ENCODE peak calls at places on chromosomes 3 and 15, in six cellular contexts. H is CD8-positive, alpha-beta T cell; N is GM12878; L is mammary epithelial cell; J is GM12865; G is bronchial epithelial cell. V is an unnamed sample.

GRCh38 chr15:36501063-36501678 is 78.3 kb upstream of the CDIN1 start:
- DNase-seq in H (no peak), N (peak), L (peak), J (peak), G (peak), V (peak)

GRCh38 chr3:181567446-181568075 is 144.2 kb upstream of the SOX2 start:
- DNase-seq in H (no peak), N (no peak), L (peak), J (no peak), G (peak), V (no peak)

GRCh38 chr3:128518587-128519490 is 25.8 kb upstream of the GATA2 start:
- DNase-seq in H (no peak), N (no peak), L (no peak), J (no peak), G (no peak), V (no peak)

GRCh38 chr15:33737687-33738606 is 230.3 kb upstream of the CHRM5 start:
- DNase-seq in H (peak), N (no peak), L (peak), J (peak), G (peak), V (no peak)

GRCh38 chr15:39624806-39625205 is 43.9 kb downstream of the THBS1 start:
- DNase-seq in H (peak), N (peak), L (peak), J (peak), G (peak), V (no peak)

GRCh38 chr3:71341721-71342120 is 241.8 kb downstream of the FOXP1 start:
- DNase-seq in H (no peak), N (no peak), L (peak), J (no peak), G (peak), V (no peak)

GRCh38 chr15:83053151-83053550 is 13.9 kb downstream of the BTBD1 start:
- DNase-seq in H (no peak), N (no peak), L (peak), J (no peak), G (peak), V (no peak)

GRCh38 chr3:54853573-54854404 is 74.1 kb downstream of the LRTM1 start:
- DNase-seq in H (peak), N (no peak), L (no peak), J (peak), G (peak), V (peak)

GRCh38 chr3:122993573-122993972 is 34.0 kb downstream of the SEMA5B start:
- DNase-seq in H (no peak), N (no peak), L (no peak), J (no peak), G (no peak), V (no peak)

GRCh38 chr3:79729096-79729495 is 38.7 kb downstream of the ROBO1 start:
- DNase-seq in H (no peak), N (no peak), L (no peak), J (no peak), G (no peak), V (no peak)

GRCh38 chr3:146554168-146554760 is 9.9 kb upstream of the PLSCR1 start:
- DNase-seq in H (no peak), N (no peak), L (no peak), J (peak), G (no peak), V (no peak)

GRCh38 chr3:136792931-136793330 is 26.0 kb upstream of the SLC35G2 start:
- DNase-seq in H (no peak), N (no peak), L (no peak), J (no peak), G (no peak), V (no peak)

GRCh38 chr3:105836533-105836932 is 32.3 kb downstream of the CBLB start:
- DNase-seq in H (peak), N (peak), L (peak), J (peak), G (peak), V (no peak)

GRCh38 chr15:101559938-101560337 is 70.4 kb upstream of the PCSK6 start:
- DNase-seq in H (no peak), N (no peak), L (no peak), J (no peak), G (no peak), V (peak)

GRCh38 chr3:172210355-172210754 is 171.0 kb downstream of the FNDC3B start:
- DNase-seq in H (no peak), N (no peak), L (no peak), J (no peak), G (no peak), V (no peak)

GRCh38 chr3:65955792-65956477 is 82.8 kb downstream of the MAGI1 start:
- DNase-seq in H (no peak), N (no peak), L (no peak), J (no peak), G (peak), V (no peak)

GRCh38 chr3:15667484-15667883 is 65.9 kb downstream of the BTD start:
- DNase-seq in H (peak), N (peak), L (no peak), J (peak), G (no peak), V (peak)

GRCh38 chr3:172651936-172652595 is 58.8 kb downstream of the NCEH1 start:
- DNase-seq in H (no peak), N (no peak), L (no peak), J (no peak), G (no peak), V (no peak)

GRCh38 chr3:186209810-186210752 is 101.2 kb upstream of the ETV5 start:
- DNase-seq in H (no peak), N (no peak), L (peak), J (peak), G (peak), V (peak)

GRCh38 chr15:74421302-74422245 is 12.2 kb downstream of the SEMA7A start:
- DNase-seq in H (no peak), N (no peak), L (no peak), J (no peak), G (no peak), V (no peak)

GRCh38 chr15:74422370-74422722 is 11.4 kb downstream of the SEMA7A start:
- DNase-seq in H (no peak), N (no peak), L (no peak), J (no peak), G (no peak), V (no peak)

GRCh38 chr15:74424901-74425528 is 8.7 kb downstream of the SEMA7A start:
- DNase-seq in H (no peak), N (no peak), L (no peak), J (no peak), G (no peak), V (no peak)

GRCh38 chr15:74423443-74424257 is 10.1 kb downstream of the SEMA7A start:
- DNase-seq in H (no peak), N (no peak), L (peak), J (no peak), G (peak), V (no peak)

DNA sequence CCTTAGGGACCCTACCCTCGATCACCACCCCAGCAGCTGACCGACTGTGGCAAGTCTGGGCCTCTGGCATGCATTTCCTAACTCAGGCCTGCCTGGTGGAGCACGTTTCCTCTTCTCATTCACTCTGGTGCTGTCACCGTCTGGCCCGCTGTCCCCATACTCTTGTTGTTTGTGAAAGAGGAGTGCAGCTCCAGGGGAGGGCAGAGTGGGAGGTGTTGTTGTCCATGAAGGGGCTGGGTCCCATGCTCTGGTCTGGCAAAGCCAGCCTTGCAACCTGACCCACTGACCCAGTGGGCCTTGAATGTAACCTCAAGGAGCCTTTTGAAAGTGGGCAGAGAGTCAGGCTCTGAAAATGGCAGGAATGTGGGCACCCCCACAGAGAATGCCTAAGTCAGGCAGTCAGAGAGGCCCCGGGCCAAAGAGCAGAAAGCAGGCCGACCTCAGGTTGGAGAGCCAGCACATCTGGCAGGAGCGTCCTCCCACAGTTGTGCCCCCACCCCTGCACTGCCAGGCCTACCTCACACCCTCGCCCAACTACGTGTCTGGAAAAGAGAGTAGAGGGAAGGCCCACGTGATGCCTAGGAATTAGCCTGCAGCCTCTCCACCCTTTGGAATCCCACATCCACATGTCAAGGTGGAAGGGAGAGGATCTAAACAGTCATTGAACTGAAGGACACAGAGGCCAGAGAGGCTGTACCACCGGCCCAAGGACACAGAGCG is 10.9 kb downstream of the SEMA7A start:
- DNase-seq in H (no peak), N (no peak), L (peak), J (peak), G (peak), V (no peak)
- H3K4me3 ChIP-seq in H (no peak), N (peak), L (no peak), J (peak), G (no peak), V (no peak)

GRCh38 chr3:192570757-192571156 is 156.6 kb downstream of the FGF12 start:
- DNase-seq in H (no peak), N (no peak), L (peak), J (no peak), G (no peak), V (no peak)
- H3K4me3 ChIP-seq in H (no peak), N (peak), L (peak), J (no peak), G (no peak), V (no peak)

GRCh38 chr15:27619204-27619603 is 479.9 kb downstream of the OCA2 start:
- DNase-seq in H (no peak), N (no peak), L (no peak), J (no peak), G (no peak), V (no peak)

DNA sequence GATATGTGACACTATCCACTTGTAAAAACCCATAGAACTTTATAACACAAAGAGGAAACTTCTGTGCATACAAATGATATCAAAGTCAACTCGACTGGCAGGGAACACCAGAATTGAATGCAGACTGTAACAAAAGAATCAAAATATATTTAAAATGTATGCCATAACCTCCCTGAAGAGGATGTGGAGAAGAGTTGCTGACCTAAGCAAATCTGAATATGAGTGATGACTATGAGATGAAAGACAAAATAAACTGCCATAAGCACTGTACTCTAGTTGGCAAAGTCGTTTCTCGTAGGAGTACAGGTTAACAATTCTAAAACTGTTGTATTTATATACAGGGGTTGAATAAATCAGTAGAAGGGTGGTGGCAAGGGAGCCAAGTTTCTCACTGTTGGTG is 482.1 kb downstream of the OCA2 start:
- DNase-seq in H (no peak), N (no peak), L (no peak), J (no peak), G (no peak), V (no peak)
- H3K4me3 ChIP-seq in H (no peak), N (no peak), L (no peak), J (no peak), G (no peak), V (no peak)

GRCh38 chr15:58865420-58865880 is 68.0 kb downstream of the SLTM start:
- DNase-seq in H (no peak), N (no peak), L (no peak), J (no peak), G (no peak), V (no peak)

GRCh38 chr15:58862326-58862725 is 71.2 kb downstream of the SLTM start:
- DNase-seq in H (no peak), N (no peak), L (no peak), J (no peak), G (no peak), V (no peak)

GRCh38 chr15:58870451-58870850 is 63.0 kb downstream of the SLTM start:
- DNase-seq in H (no peak), N (no peak), L (no peak), J (no peak), G (peak), V (no peak)

GRCh38 chr15:58867926-58868325 is 65.6 kb downstream of the SLTM start:
- DNase-seq in H (no peak), N (no peak), L (no peak), J (no peak), G (no peak), V (no peak)

GRCh38 chr15:58864602-58865419 is 68.7 kb downstream of the SLTM start:
- DNase-seq in H (no peak), N (no peak), L (no peak), J (no peak), G (no peak), V (no peak)
- H3K4me3 ChIP-seq in H (no peak), N (no peak), L (no peak), J (no peak), G (no peak), V (no peak)

DNA sequence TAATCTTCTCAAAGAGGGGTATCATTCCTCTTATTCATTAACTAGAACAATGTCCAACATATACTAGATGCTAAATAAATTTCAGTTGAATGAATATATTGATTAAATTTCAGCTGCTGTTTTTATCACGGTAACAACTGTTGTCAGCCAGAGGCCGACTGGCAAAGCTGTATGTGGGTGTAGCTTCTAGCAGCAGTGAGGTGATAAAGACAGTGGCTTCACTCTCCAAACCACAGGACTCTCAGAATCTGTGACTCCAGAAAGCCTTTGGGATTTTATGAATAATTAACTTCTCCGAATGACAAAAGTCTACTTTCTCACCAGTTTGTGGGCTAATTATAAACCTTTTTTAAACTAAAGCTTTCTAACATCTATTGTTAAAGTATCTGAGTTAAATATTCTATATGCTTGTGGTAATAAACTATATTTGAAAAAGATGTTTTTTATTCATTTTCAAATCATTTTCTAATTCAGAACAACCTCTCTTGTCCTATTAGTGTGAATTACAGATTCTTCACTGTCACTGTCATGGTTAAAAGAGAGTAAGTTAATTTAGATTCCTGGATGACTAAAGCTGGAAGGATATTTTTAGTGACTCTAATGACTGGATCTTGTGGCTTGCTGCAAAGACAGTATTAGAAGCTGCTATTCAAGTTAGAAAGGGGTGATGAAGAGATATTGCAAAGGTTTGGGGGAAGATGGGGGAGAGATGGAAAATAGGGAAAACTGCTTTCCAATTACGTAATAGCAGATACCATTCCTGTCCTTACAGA is 796.4 kb upstream of the ARPP21 start:
- DNase-seq in H (no peak), N (no peak), L (no peak), J (no peak), G (no peak), V (no peak)
- H3K4me3 ChIP-seq in H (no peak), N (no peak), L (no peak), J (no peak), G (no peak), V (no peak)

DNA sequence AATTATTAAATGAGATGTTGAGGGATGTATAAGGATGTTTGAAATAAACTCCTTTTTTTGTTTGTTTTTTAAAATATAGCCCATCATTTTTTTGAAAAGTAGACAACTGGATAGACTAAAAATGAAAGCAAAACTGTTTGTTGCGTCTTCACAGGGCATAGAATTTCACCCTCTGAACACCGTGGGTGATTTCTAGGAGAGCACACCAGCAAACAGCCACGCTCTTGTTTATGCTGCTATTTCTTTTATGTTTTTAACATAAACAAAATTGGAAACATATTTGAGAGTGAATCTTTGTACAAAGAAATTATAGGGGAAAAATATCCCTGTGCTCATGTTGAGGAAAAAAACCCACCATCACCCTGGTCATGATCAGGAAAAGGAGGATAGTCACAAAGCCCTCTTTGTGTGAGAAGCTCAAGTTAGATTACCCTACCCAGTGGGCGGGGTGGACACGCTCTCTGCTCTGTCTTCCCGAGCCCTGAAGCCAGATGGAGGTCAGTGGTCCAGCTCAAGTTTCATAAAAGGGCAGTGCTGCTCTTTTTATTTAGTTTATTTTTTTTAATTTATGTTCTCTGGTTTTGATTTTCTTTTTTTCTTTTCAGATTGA is 313.3 kb downstream of the SATB1 start:
- DNase-seq in H (no peak), N (peak), L (peak), J (peak), G (no peak), V (peak)
- H3K4me3 ChIP-seq in H (no peak), N (no peak), L (no peak), J (peak), G (no peak), V (peak)

DNA sequence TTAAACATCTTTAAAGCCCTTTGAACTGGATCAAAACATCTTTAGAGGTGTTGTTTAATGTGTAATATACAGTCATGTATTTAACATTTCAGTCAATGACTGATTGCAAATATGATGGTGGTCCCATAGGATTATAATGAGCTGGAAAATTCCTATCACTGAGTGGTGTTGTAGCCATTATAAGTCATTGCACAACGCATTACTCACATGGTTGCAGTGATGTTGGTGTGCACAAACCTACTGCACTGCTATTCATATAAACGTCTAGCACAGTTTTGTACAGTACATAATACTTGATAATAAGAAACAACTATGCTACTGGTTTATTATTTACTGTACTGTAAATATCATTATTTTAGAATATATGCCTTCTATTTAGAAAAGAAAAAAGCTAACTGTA is 75.6 kb downstream of the DTWD1 start:
- DNase-seq in H (no peak), N (no peak), L (no peak), J (no peak), G (peak), V (no peak)
- H3K4me3 ChIP-seq in H (no peak), N (no peak), L (no peak), J (no peak), G (no peak), V (no peak)

V was measured in Jurkat, Clone E6-1.